ENCODE peak calls at places on chromosomes 16 and 17, in ten cellular contexts. K is B cell; X is PC-3; I is activated CD4-positive, alpha-beta memory T cell treated with anti-CD3 and anti-CD28 coated beads for 36 hours; Z is epithelial cell of prostate; E is left cardiac atrium; U is ACHN; L is stimulated activated CD4-positive, alpha-beta T cell treated with anti-CD3 and anti-CD28 coated beads, Interleukin-2, amount 100 ng/mL, for 24 hours; M is Caco-2; G is Daoy. S is an unnamed sample.

GRCh38 chr17:45666046-45666600 is 118.0 kb upstream of the CRHR1 start:
- DNase-seq in K (no peak), X (peak), I (no peak), Z (no peak), E (no peak), U (no peak), L (no peak), M (no peak), G (no peak), S (peak)

GRCh38 chr16:27602103-27602502 is 52.2 kb downstream of the KATNIP start:
- DNase-seq in K (no peak), X (no peak), I (no peak), Z (no peak), E (no peak), U (no peak), L (no peak), M (no peak), G (no peak), S (no peak)

GRCh38 chr16:84040823-84041391 is 1.7 kb downstream of the SLC38A8 start:
- DNase-seq in K (no peak), X (no peak), I (no peak), Z (peak), E (no peak), U (no peak), L (no peak), M (no peak), G (peak), S (no peak)

GRCh38 chr17:42251115-42251514 is 25.1 kb downstream of the STAT5B start:
- DNase-seq in K (no peak), X (no peak), I (no peak), Z (no peak), E (no peak), U (peak), L (no peak), M (no peak), G (no peak), S (peak)

GRCh38 chr16:27745348-27745747 is 195.4 kb downstream of the KATNIP start:
- DNase-seq in K (no peak), X (no peak), I (no peak), Z (no peak), E (no peak), U (no peak), L (no peak), M (no peak), G (peak), S (peak)

GRCh38 chr17:77602883-77603640 is 355.4 kb upstream of the TNRC6C start:
- DNase-seq in K (no peak), X (no peak), I (no peak), Z (no peak), E (no peak), U (no peak), L (no peak), M (no peak), G (no peak), S (no peak)

GRCh38 chr17:6539871-6540270 is 16.5 kb downstream of the PITPNM3 start:
- DNase-seq in K (no peak), X (no peak), I (no peak), Z (no peak), E (no peak), U (no peak), L (no peak), M (no peak), G (no peak), S (no peak)

GRCh38 chr17:61026818-61027217 is 349.2 kb downstream of the BCAS3 start:
- DNase-seq in K (no peak), X (no peak), I (no peak), Z (no peak), E (no peak), U (no peak), L (no peak), M (no peak), G (no peak), S (no peak)

GRCh38 chr16:73225983-73226382 is 178.1 kb upstream of the ZFHX3 start:
- DNase-seq in K (no peak), X (no peak), I (no peak), Z (no peak), E (no peak), U (no peak), L (no peak), M (no peak), G (no peak), S (no peak)

GRCh38 chr17:44655983-44656700 is at the start of gene MEIOC:
- DNase-seq in K (peak), X (no peak), I (peak), Z (no peak), E (no peak), U (no peak), L (peak), M (no peak), G (peak), S (no peak)

GRCh38 chr17:75489511-75489955 is 25.8 kb downstream of the CASKIN2 start:
- DNase-seq in K (no peak), X (no peak), I (no peak), Z (no peak), E (no peak), U (no peak), L (no peak), M (no peak), G (no peak), S (no peak)

GRCh38 chr16:34803683-34804416 is 1344.4 kb downstream of the TP53TG3F start:
- DNase-seq in K (peak), X (no peak), I (no peak), Z (no peak), E (no peak), U (no peak), L (no peak), M (no peak), G (no peak), S (no peak)

GRCh38 chr17:77602062-77602746 is 356.3 kb upstream of the TNRC6C start:
- DNase-seq in K (no peak), X (no peak), I (no peak), Z (no peak), E (peak), U (no peak), L (no peak), M (no peak), G (peak), S (no peak)

GRCh38 chr17:77375917-77376651 is 235.3 kb downstream of the SEC14L1 start:
- DNase-seq in K (peak), X (no peak), I (peak), Z (no peak), E (no peak), U (no peak), L (peak), M (no peak), G (no peak), S (no peak)